ENCODE peak calls at places on chromosomes 7 and 10, in nine cellular contexts. M is renal cortical epithelial cell; N is stimulated activated CD8-positive, alpha-beta memory T cell treated with anti-CD3 and anti-CD28 coated beads, Interleukin-12 subunit alpha, Interleukin-12 subunit beta, amount 100 ng/mL, for 4 hours; L is GDM1; J is NCI-H1092 treated with DMSO at 0.1 percent for 48 hours; G is globus pallidus; Y is fibroblast of pulmonary artery; C is HuH-7; I is choroid plexus epithelial cell. T is an unnamed sample.

GRCh38 chr10:113520606-113521481 is 32.0 kb upstream of the HABP2 start:
- DNase-seq in M (peak), N (no peak), L (peak), J (peak), G (peak), Y (peak), C (peak), I (peak), T (peak)

GRCh38 chr7:22109761-22110160 is 164.1 kb upstream of the CDCA7L start:
- DNase-seq in M (peak), N (no peak), L (no peak), J (no peak), G (peak), Y (peak), C (peak), I (peak), T (peak)

GRCh38 chr10:36096571-36096970 is 454.5 kb upstream of the FZD8 start:
- DNase-seq in M (peak), N (no peak), L (no peak), J (no peak), G (no peak), Y (peak), C (no peak), I (peak), T (no peak)

GRCh38 chr7:33981686-33982424 is 76.5 kb downstream of the BMPER start:
- DNase-seq in M (no peak), N (no peak), L (no peak), J (no peak), G (no peak), Y (peak), C (no peak), I (peak), T (no peak)

GRCh38 chr7:16071246-16071857 is 350.0 kb downstream of the CRPPA start:
- DNase-seq in M (peak), N (no peak), L (peak), J (peak), G (peak), Y (peak), C (peak), I (peak), T (no peak)

GRCh38 chr10:125881192-125881591 is at the start of gene DHX32:
- DNase-seq in M (no peak), N (no peak), L (no peak), J (no peak), G (no peak), Y (no peak), C (no peak), I (no peak), T (no peak)

GRCh38 chr7:75989726-75990388 is 4.5 kb downstream of the TMEM120A start:
- DNase-seq in M (no peak), N (no peak), L (no peak), J (no peak), G (no peak), Y (no peak), C (no peak), I (no peak), T (peak)

GRCh38 chr7:128178611-128179010 is 62.5 kb upstream of the LEP start:
- DNase-seq in M (no peak), N (no peak), L (no peak), J (no peak), G (no peak), Y (no peak), C (no peak), I (no peak), T (no peak)